ENCODE peak calls at places on chromosomes 5 and 9, in four cellular contexts. One of them, this sample, is unnamed.

GRCh38 chr9:88979791-88980190 is 11.5 kb upstream of the S1PR3 start:
- DNase-seq in A172: no peak
- DNase-seq in head of caudate nucleus: no peak
- DNase-seq in CD4-positive, alpha-beta T cell: no peak
- DNase-seq in this sample: no peak

GRCh38 chr5:140567136-140567818 is 2.6 kb downstream of the SLC35A4 start:
- DNase-seq in A172: no peak
- DNase-seq in CD4-positive, alpha-beta T cell: no peak
- DNase-seq in head of caudate nucleus: no peak
- DNase-seq in this sample: no peak

GRCh38 chr5:54895816-54896341 is 89.5 kb downstream of the ESM1 start:
- DNase-seq in CD4-positive, alpha-beta T cell: no peak
- DNase-seq in head of caudate nucleus: peak
- DNase-seq in A172: peak
- DNase-seq in this sample: no peak

GRCh38 chr9:131036529-131037335 is 27.8 kb downstream of the LAMC3 start:
- DNase-seq in CD4-positive, alpha-beta T cell: no peak
- DNase-seq in head of caudate nucleus: no peak
- DNase-seq in A172: no peak
- DNase-seq in this sample: no peak

GRCh38 chr5:35672995-35673394 is 55.3 kb downstream of the SPEF2 start:
- DNase-seq in A172: no peak
- DNase-seq in CD4-positive, alpha-beta T cell: peak
- DNase-seq in head of caudate nucleus: no peak
- DNase-seq in this sample: no peak

GRCh38 chr5:66882592-66883227 is 286.5 kb downstream of the MAST4 start:
- DNase-seq in head of caudate nucleus: no peak
- DNase-seq in CD4-positive, alpha-beta T cell: no peak
- DNase-seq in A172: peak
- DNase-seq in this sample: no peak

GRCh38 chr5:105042623-105043022 is 1480.0 kb upstream of the NUDT12 start:
- DNase-seq in CD4-positive, alpha-beta T cell: no peak
- DNase-seq in A172: no peak
- DNase-seq in head of caudate nucleus: no peak
- DNase-seq in this sample: no peak

GRCh38 chr9:72268961-72269360 is 96.0 kb downstream of the ZFAND5 start:
- DNase-seq in A172: no peak
- DNase-seq in head of caudate nucleus: no peak
- DNase-seq in CD4-positive, alpha-beta T cell: no peak
- DNase-seq in this sample: no peak

GRCh38 chr9:114034663-114035062 is 43.4 kb downstream of the AMBP start:
- DNase-seq in A172: no peak
- DNase-seq in head of caudate nucleus: peak
- DNase-seq in CD4-positive, alpha-beta T cell: no peak
- DNase-seq in this sample: no peak

GRCh38 chr5:172102913-172103629 is 85.0 kb downstream of the STK10 start:
- DNase-seq in A172: peak
- DNase-seq in CD4-positive, alpha-beta T cell: no peak
- DNase-seq in head of caudate nucleus: no peak
- DNase-seq in this sample: no peak

GRCh38 chr5:13814293-13814692 is 130.2 kb downstream of the DNAH5 start:
- DNase-seq in A172: peak
- DNase-seq in head of caudate nucleus: no peak
- DNase-seq in CD4-positive, alpha-beta T cell: no peak
- DNase-seq in this sample: no peak

GRCh38 chr5:176954050-176954449 is 52.5 kb downstream of the UIMC1 start:
- DNase-seq in head of caudate nucleus: no peak
- DNase-seq in A172: no peak
- DNase-seq in CD4-positive, alpha-beta T cell: no peak
- DNase-seq in this sample: no peak

GRCh38 chr5:17966636-17967402 is 332.6 kb downstream of the TAF11L14 start:
- DNase-seq in CD4-positive, alpha-beta T cell: no peak
- DNase-seq in head of caudate nucleus: no peak
- DNase-seq in A172: no peak
- DNase-seq in this sample: no peak